ENCODE peak calls at places on chromosome 6, in five cellular contexts. One of them, this sample, is unnamed.

GRCh38 chr6:24522090-24522820 is 27.5 kb downstream of the ALDH5A1 start:
- DNase-seq in mucosa of descending colon: no peak
- DNase-seq in transverse colon: no peak
- DNase-seq in choroid plexus epithelial cell: peak; percentile 19
- DNase-seq in Peyer's patch: peak; percentile 69
- DNase-seq in this sample: peak; percentile 94

GRCh38 chr6:26576929-26577719 is 19.6 kb upstream of the ABT1 start:
- DNase-seq in mucosa of descending colon: peak; percentile 39
- DNase-seq in transverse colon: no peak
- DNase-seq in choroid plexus epithelial cell: peak; percentile 86
- DNase-seq in Peyer's patch: peak; percentile 54
- DNase-seq in this sample: no peak

GRCh38 chr6:126066068-126067048 is 80.0 kb downstream of the TRMT11 start:
- DNase-seq in mucosa of descending colon: no peak
- DNase-seq in transverse colon: no peak
- DNase-seq in choroid plexus epithelial cell: peak; percentile 19
- DNase-seq in Peyer's patch: no peak
- DNase-seq in this sample: no peak

GRCh38 chr6:40356242-40356910 is 230.8 kb downstream of the LRFN2 start:
- DNase-seq in mucosa of descending colon: no peak
- DNase-seq in transverse colon: no peak
- DNase-seq in choroid plexus epithelial cell: no peak
- DNase-seq in Peyer's patch: no peak
- DNase-seq in this sample: no peak

GRCh38 chr6:111793711-111794111 is 79.5 kb downstream of the FYN start:
- DNase-seq in mucosa of descending colon: peak; percentile 27
- DNase-seq in transverse colon: peak; percentile 44
- DNase-seq in choroid plexus epithelial cell: no peak
- DNase-seq in Peyer's patch: peak; percentile 79
- DNase-seq in this sample: no peak

GRCh38 chr6:11460001-11460668 is 77.4 kb upstream of the TMEM170B start:
- DNase-seq in mucosa of descending colon: peak; percentile 60
- DNase-seq in transverse colon: no peak
- DNase-seq in choroid plexus epithelial cell: peak; percentile 44
- DNase-seq in Peyer's patch: peak; percentile 57
- DNase-seq in this sample: no peak

GRCh38 chr6:79762370-79762769 is 131.2 kb downstream of the SH3BGRL2 start:
- DNase-seq in mucosa of descending colon: no peak
- DNase-seq in transverse colon: no peak
- DNase-seq in choroid plexus epithelial cell: peak; percentile 48
- DNase-seq in Peyer's patch: no peak
- DNase-seq in this sample: peak; percentile 25

GRCh38 chr6:138017156-138017757 is 90.0 kb downstream of the PERP start:
- DNase-seq in mucosa of descending colon: no peak
- DNase-seq in transverse colon: no peak
- DNase-seq in choroid plexus epithelial cell: peak; percentile 25
- DNase-seq in Peyer's patch: no peak
- DNase-seq in this sample: no peak

GRCh38 chr6:40438556-40438955 is 148.6 kb downstream of the LRFN2 start:
- DNase-seq in mucosa of descending colon: no peak
- DNase-seq in transverse colon: no peak
- DNase-seq in choroid plexus epithelial cell: no peak
- DNase-seq in Peyer's patch: no peak
- DNase-seq in this sample: no peak

GRCh38 chr6:79694156-79694555 is 63.0 kb downstream of the SH3BGRL2 start:
- DNase-seq in mucosa of descending colon: no peak
- DNase-seq in transverse colon: no peak
- DNase-seq in choroid plexus epithelial cell: no peak
- DNase-seq in Peyer's patch: no peak
- DNase-seq in this sample: no peak

GRCh38 chr6:24927985-24928735 is 7.6 kb downstream of the RIPOR2 start:
- DNase-seq in mucosa of descending colon: no peak
- DNase-seq in transverse colon: no peak
- DNase-seq in choroid plexus epithelial cell: peak; percentile 57
- DNase-seq in Peyer's patch: no peak
- DNase-seq in this sample: no peak

GRCh38 chr6:170030284-170031095 is 260.4 kb downstream of the DLL1 start:
- DNase-seq in mucosa of descending colon: peak; percentile 2
- DNase-seq in transverse colon: no peak
- DNase-seq in choroid plexus epithelial cell: no peak
- DNase-seq in Peyer's patch: peak; percentile 31
- DNase-seq in this sample: no peak

GRCh38 chr6:159929819-159930218 is 39.0 kb downstream of the MAS1 start:
- DNase-seq in mucosa of descending colon: peak; percentile 40
- DNase-seq in transverse colon: peak; percentile 12
- DNase-seq in choroid plexus epithelial cell: peak; percentile 58
- DNase-seq in Peyer's patch: no peak
- DNase-seq in this sample: peak; percentile 4

GRCh38 chr6:20319520-20320357 is 81.9 kb upstream of the E2F3 start:
- DNase-seq in mucosa of descending colon: peak; percentile 50
- DNase-seq in transverse colon: peak; percentile 63
- DNase-seq in choroid plexus epithelial cell: no peak
- DNase-seq in Peyer's patch: peak; percentile 91
- DNase-seq in this sample: no peak

GRCh38 chr6:3726421-3726820 is 25.1 kb downstream of the PXDC1 start:
- DNase-seq in mucosa of descending colon: no peak
- DNase-seq in transverse colon: no peak
- DNase-seq in choroid plexus epithelial cell: no peak
- DNase-seq in Peyer's patch: no peak
- DNase-seq in this sample: no peak

GRCh38 chr6:3337521-3338350 is 79.0 kb downstream of the PSMG4 start:
- DNase-seq in mucosa of descending colon: no peak
- DNase-seq in transverse colon: no peak
- DNase-seq in choroid plexus epithelial cell: peak; percentile 57
- DNase-seq in Peyer's patch: no peak
- DNase-seq in this sample: no peak

GRCh38 chr6:54194067-54194466 is 82.8 kb downstream of the MLIP start:
- DNase-seq in mucosa of descending colon: no peak
- DNase-seq in transverse colon: no peak
- DNase-seq in choroid plexus epithelial cell: peak; percentile 85
- DNase-seq in Peyer's patch: no peak
- DNase-seq in this sample: no peak

GRCh38 chr6:159837141-159837490 is 37.0 kb downstream of the PNLDC1 start:
- DNase-seq in mucosa of descending colon: no peak
- DNase-seq in transverse colon: no peak
- DNase-seq in choroid plexus epithelial cell: no peak
- DNase-seq in Peyer's patch: no peak
- DNase-seq in this sample: no peak

GRCh38 chr6:13395272-13396237 is 67.2 kb upstream of the TBC1D7 start:
- DNase-seq in mucosa of descending colon: peak; percentile 88
- DNase-seq in transverse colon: peak; percentile 81
- DNase-seq in choroid plexus epithelial cell: peak; percentile 90
- DNase-seq in Peyer's patch: peak; percentile 80
- DNase-seq in this sample: no peak

GRCh38 chr6:81838724-81839425 is 86.4 kb upstream of the TENT5A start:
- DNase-seq in mucosa of descending colon: no peak
- DNase-seq in transverse colon: no peak
- DNase-seq in choroid plexus epithelial cell: peak; percentile 30
- DNase-seq in Peyer's patch: no peak
- DNase-seq in this sample: no peak
- TF ChIP-seq CTCF in mucosa of descending colon: no peak
- TF ChIP-seq CTCF in transverse colon: peak; percentile 29
- TF ChIP-seq CTCF in choroid plexus epithelial cell: peak; percentile 36
- TF ChIP-seq CTCF in Peyer's patch: peak; percentile 39
- TF ChIP-seq CTCF in this sample: peak; percentile 31

DNA sequence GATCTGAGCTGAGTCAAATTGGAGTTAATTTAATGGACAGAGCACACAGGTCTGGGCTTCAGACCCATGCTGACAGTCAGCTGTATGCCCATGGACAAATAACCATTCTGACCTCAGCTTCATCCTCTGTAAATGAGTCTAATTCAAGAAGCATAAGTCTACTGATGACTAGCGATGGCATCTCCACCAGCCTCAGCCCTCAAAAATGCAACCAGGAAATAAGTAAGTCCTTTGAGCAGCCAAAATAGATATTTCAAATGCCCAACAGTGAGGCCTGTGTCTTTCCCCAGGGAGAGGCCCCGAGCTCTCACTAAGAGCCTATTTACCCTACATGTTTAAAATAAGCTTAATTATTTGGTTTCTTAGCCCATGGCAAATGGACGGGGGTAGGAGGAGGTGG is 114.2 kb upstream of the MTHFD1L start:
- DNase-seq in mucosa of descending colon: no peak
- DNase-seq in transverse colon: no peak
- DNase-seq in choroid plexus epithelial cell: no peak
- DNase-seq in Peyer's patch: no peak
- DNase-seq in this sample: no peak
- H3K4me3 ChIP-seq in mucosa of descending colon: no peak overlapping the region
- H3K4me3 ChIP-seq in transverse colon: no peak overlapping the region
- H3K4me3 ChIP-seq in choroid plexus epithelial cell: no peak overlapping the region
- H3K4me3 ChIP-seq in Peyer's patch: no peak overlapping the region
- H3K4me3 ChIP-seq in this sample: no peak overlapping the region

GRCh38 chr6:71480577-71480976 is 192.0 kb downstream of the OGFRL1 start:
- DNase-seq in mucosa of descending colon: no peak
- DNase-seq in transverse colon: no peak
- DNase-seq in choroid plexus epithelial cell: no peak
- DNase-seq in Peyer's patch: no peak
- DNase-seq in this sample: no peak

GRCh38 chr6:71481801-71482200 is 193.2 kb downstream of the OGFRL1 start:
- DNase-seq in mucosa of descending colon: no peak
- DNase-seq in transverse colon: no peak
- DNase-seq in choroid plexus epithelial cell: peak; percentile 28
- DNase-seq in Peyer's patch: no peak
- DNase-seq in this sample: no peak

GRCh38 chr6:71486466-71486865 is 197.9 kb downstream of the OGFRL1 start:
- DNase-seq in mucosa of descending colon: no peak
- DNase-seq in transverse colon: no peak
- DNase-seq in choroid plexus epithelial cell: no peak
- DNase-seq in Peyer's patch: no peak
- DNase-seq in this sample: no peak

GRCh38 chr6:71481021-71481420 is 192.4 kb downstream of the OGFRL1 start:
- DNase-seq in mucosa of descending colon: no peak
- DNase-seq in transverse colon: no peak
- DNase-seq in choroid plexus epithelial cell: no peak
- DNase-seq in Peyer's patch: no peak
- DNase-seq in this sample: no peak

GRCh38 chr6:71482742-71483141 is 194.1 kb downstream of the OGFRL1 start:
- DNase-seq in mucosa of descending colon: no peak
- DNase-seq in transverse colon: no peak
- DNase-seq in choroid plexus epithelial cell: peak; percentile 66
- DNase-seq in Peyer's patch: no peak
- DNase-seq in this sample: no peak
- TF ChIP-seq CTCF in mucosa of descending colon: no peak
- TF ChIP-seq CTCF in transverse colon: no peak
- TF ChIP-seq CTCF in choroid plexus epithelial cell: peak; percentile 50
- TF ChIP-seq CTCF in Peyer's patch: peak; percentile 12
- TF ChIP-seq CTCF in this sample: peak; percentile 53

DNA sequence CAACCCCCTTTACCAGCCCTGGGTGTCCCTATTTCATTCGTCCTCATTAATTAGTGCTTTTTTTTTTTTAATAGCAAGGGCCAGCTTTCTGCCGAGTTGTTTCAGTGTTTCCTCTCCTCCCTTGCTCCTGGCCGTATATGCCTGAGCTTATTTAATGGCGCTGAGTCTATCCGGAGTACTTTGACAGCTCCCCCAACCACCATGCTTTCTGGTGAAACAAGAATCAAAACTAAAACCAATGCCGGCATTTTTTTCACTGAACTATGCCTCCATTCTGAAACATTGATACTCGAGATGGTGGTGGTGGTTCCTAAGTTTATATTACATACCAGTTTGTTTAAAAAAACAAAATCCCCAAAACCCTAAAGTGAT is 1.2 kb downstream of the DCBLD1 start:
- DNase-seq in mucosa of descending colon: peak; percentile 40
- DNase-seq in transverse colon: peak; percentile 12
- DNase-seq in choroid plexus epithelial cell: peak; percentile 62
- DNase-seq in Peyer's patch: no peak
- DNase-seq in this sample: no peak
- H3K4me3 ChIP-seq in mucosa of descending colon: peak overlapping the region; percentile 56
- H3K4me3 ChIP-seq in transverse colon: peak overlapping the region; percentile 76
- H3K4me3 ChIP-seq in choroid plexus epithelial cell: peak overlapping the region; percentile 86
- H3K4me3 ChIP-seq in Peyer's patch: peak overlapping the region; percentile 86
- H3K4me3 ChIP-seq in this sample: peak overlapping the region; percentile 74

DNA sequence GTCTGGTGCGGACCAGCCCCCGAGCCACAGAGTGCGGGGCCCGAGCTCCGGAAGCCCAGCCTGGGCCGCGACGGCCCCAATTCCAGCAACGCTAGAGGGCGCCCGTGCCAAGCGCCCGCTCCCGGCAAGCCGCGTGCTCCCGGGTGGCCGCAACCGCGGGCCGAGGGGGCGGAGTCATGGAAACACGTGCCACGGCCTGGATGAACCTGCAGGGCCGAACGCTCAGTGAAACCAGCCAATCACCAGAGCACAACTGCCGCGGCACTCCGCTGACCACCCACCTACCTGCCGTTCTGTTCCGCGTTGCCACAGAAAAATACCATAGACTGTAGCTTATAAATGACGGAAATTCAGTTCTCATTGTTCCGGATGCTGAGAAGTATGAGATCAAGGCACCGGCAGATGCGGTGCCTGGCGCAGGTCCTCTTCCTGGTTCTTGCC is 85.7 kb upstream of the FOXC1 start:
- DNase-seq in mucosa of descending colon: peak; percentile 74
- DNase-seq in transverse colon: peak; percentile 36
- DNase-seq in choroid plexus epithelial cell: peak; percentile 76
- DNase-seq in Peyer's patch: peak; percentile 67
- DNase-seq in this sample: no peak
- TF ChIP-seq CTCF in mucosa of descending colon: peak; percentile 89
- TF ChIP-seq CTCF in transverse colon: peak; percentile 50
- TF ChIP-seq CTCF in choroid plexus epithelial cell: peak; percentile 60
- TF ChIP-seq CTCF in Peyer's patch: peak; percentile 64
- TF ChIP-seq CTCF in this sample: peak; percentile 65

This sample was measured in epithelial cell of proximal tubule.